ENCODE peak calls at places on chromosomes 7 and 10, in ten cellular contexts. Z is astrocyte; T is A549; B is effector memory CD4-positive, alpha-beta T cell; E is CD8-positive, alpha-beta memory T cell; J is Peyer's patch; Y is body of pancreas; P is transverse colon; W is kidney; R is GM23248. Q is an unnamed sample.

GRCh38 chr7:23713285-23714235 is 3.5 kb downstream of the STK31 start:
- DNase-seq in Z (peak; percentile 97), T (no peak), B (no peak), E (no peak), J (no peak), Y (no peak), P (no peak), W (no peak), R (peak; percentile 88), Q (no peak)

GRCh38 chr10:98088186-98088971 is 46.1 kb upstream of the R3HCC1L start:
- DNase-seq in Z (no peak), T (no peak), B (no peak), E (no peak), J (no peak), Y (no peak), P (no peak), W (no peak), R (peak; percentile 4), Q (no peak)

GRCh38 chr7:101927389-101928306 is 110.2 kb downstream of the CUX1 start:
- DNase-seq in Z (no peak), T (no peak), B (no peak), E (no peak), J (no peak), Y (no peak), P (no peak), W (peak; percentile 82), R (no peak), Q (no peak)

GRCh38 chr7:11706666-11707605 is 125.1 kb downstream of the THSD7A start:
- DNase-seq in Z (peak; percentile 27), T (peak; percentile 3), B (no peak), E (no peak), J (no peak), Y (peak; percentile 45), P (peak; percentile 8), W (no peak), R (peak; percentile 45), Q (no peak)

GRCh38 chr7:78587443-78588044 is 789.0 kb downstream of the PHTF2 start:
- DNase-seq in Z (no peak), T (peak; percentile 4), B (no peak), E (no peak), J (no peak), Y (peak; percentile 23), P (no peak), W (no peak), R (peak; percentile 61), Q (peak; percentile 15)

GRCh38 chr7:120055300-120055699 is 217.7 kb upstream of the KCND2 start:
- DNase-seq in Z (peak; percentile 64), T (no peak), B (no peak), E (no peak), J (no peak), Y (no peak), P (no peak), W (no peak), R (peak; percentile 75), Q (no peak)

GRCh38 chr7:94656658-94656924 is 658 bp upstream of the SGCE start:
- DNase-seq in Z (no peak), T (no peak), B (no peak), E (no peak), J (no peak), Y (no peak), P (no peak), W (no peak), R (no peak), Q (no peak)

GRCh38 chr7:48528689-48529088 is 357.4 kb downstream of the ABCA13 start:
- DNase-seq in Z (no peak), T (no peak), B (no peak), E (no peak), J (no peak), Y (no peak), P (no peak), W (no peak), R (no peak), Q (no peak)

GRCh38 chr7:30740417-30741181 is 11.3 kb upstream of the INMT start:
- DNase-seq in Z (peak; percentile 18), T (peak; percentile 96), B (peak; percentile 50), E (peak; percentile 72), J (peak; percentile 91), Y (peak; percentile 85), P (peak; percentile 83), W (peak; percentile 87), R (peak; percentile 77), Q (peak; percentile 80)

GRCh38 chr7:71661671-71662224 is 529.8 kb downstream of the GALNT17 start:
- DNase-seq in Z (no peak), T (no peak), B (no peak), E (no peak), J (no peak), Y (no peak), P (no peak), W (no peak), R (no peak), Q (no peak)

GRCh38 chr10:126422561-126422960 is 34.3 kb upstream of the ADAM12 start:
- DNase-seq in Z (peak; percentile 58), T (no peak), B (no peak), E (no peak), J (no peak), Y (no peak), P (no peak), W (no peak), R (peak; percentile 42), Q (no peak)

GRCh38 chr7:24820730-24821044 is 63.4 kb upstream of the GSDME start:
- DNase-seq in Z (no peak), T (peak; percentile 79), B (no peak), E (no peak), J (no peak), Y (no peak), P (no peak), W (no peak), R (no peak), Q (no peak)

GRCh38 chr10:74913321-74913980 is 87.1 kb downstream of the KAT6B start:
- DNase-seq in Z (no peak), T (no peak), B (no peak), E (no peak), J (no peak), Y (peak; percentile 22), P (no peak), W (no peak), R (no peak), Q (no peak)

DNA sequence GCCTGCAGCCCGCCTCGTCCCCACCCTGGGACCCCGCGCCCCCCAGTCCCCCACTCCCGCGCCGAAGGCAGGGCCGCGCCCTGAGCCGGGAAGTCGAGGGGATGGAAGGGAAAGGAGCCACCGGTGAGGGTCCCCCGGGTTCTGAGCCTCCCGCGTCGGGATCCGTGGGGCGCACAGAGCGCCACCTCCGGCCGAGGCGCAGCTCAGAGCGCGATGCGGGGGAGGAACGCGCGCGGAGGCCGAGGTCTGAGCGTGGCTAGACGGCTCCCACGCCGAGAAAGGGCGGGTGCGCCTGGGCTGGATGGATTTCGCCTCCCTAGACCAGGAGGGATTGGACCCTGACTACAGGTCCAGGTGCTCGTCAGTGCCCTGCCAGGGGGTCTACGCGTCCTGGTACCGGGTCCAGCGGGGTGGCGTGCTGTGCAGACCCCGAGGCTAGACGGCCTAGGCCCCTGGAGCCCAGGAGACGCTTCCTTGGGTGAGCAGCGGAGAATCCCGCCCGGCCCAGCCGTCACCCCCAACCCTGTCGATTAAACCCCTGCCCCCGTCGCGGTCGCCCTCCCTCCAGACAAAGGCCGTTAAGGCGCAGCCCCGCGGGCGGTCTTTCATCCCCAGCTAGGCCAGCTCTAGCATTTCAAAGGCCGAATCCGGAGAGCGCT is 986 bp upstream of the PDGFA start:
- DNase-seq in Z (no peak), T (no peak), B (no peak), E (no peak), J (no peak), Y (peak; percentile 36), P (no peak), W (no peak), R (peak; percentile 56), Q (peak; percentile 80)
- H3K27ac ChIP-seq in Z (no peak overlapping the region), T (peak overlapping the region; percentile 89), B (no peak overlapping the region), E (no peak overlapping the region), J (peak overlapping the region; percentile 95), Y (peak overlapping the region; percentile 93), P (peak overlapping the region; percentile 86), W (peak overlapping the region; percentile 77), R (no peak overlapping the region), Q (no peak overlapping the region)

GRCh38 chr7:27242580-27243339 is at the start of gene EVX1:
- DNase-seq in Z (no peak), T (no peak), B (no peak), E (peak; percentile 38), J (no peak), Y (no peak), P (peak; percentile 42), W (no peak), R (peak; percentile 50), Q (peak; percentile 72)
- H3K27ac ChIP-seq in Z (no peak within 1 kb of the TSS), T (no peak within 1 kb of the TSS), B (no peak within 1 kb of the TSS), E (no peak within 1 kb of the TSS), J (no peak within 1 kb of the TSS), Y (no peak within 1 kb of the TSS), P (no peak within 1 kb of the TSS), W (no peak within 1 kb of the TSS), R (no peak within 1 kb of the TSS), Q (no peak within 1 kb of the TSS)

GRCh38 chr10:36147529-36147928 is 505.4 kb upstream of the FZD8 start:
- DNase-seq in Z (no peak), T (no peak), B (no peak), E (no peak), J (no peak), Y (no peak), P (no peak), W (no peak), R (no peak), Q (no peak)

GRCh38 chr10:36141786-36142560 is 499.9 kb upstream of the FZD8 start:
- DNase-seq in Z (no peak), T (no peak), B (no peak), E (no peak), J (no peak), Y (no peak), P (no peak), W (no peak), R (no peak), Q (no peak)
- H3K27ac ChIP-seq in Z (no peak overlapping the region), T (no peak overlapping the region), B (no peak overlapping the region), E (no peak overlapping the region), J (no peak overlapping the region), Y (no peak overlapping the region), P (no peak overlapping the region), W (peak overlapping the region; percentile 67), R (no peak overlapping the region), Q (no peak overlapping the region)

GRCh38 chr7:107315821-107316220 is 147.0 kb downstream of the HBP1 start:
- DNase-seq in Z (no peak), T (no peak), B (no peak), E (no peak), J (no peak), Y (no peak), P (no peak), W (no peak), R (no peak), Q (no peak)

GRCh38 chr7:107322015-107322414 is 147.8 kb upstream of the GPR22 start:
- DNase-seq in Z (no peak), T (no peak), B (no peak), E (no peak), J (no peak), Y (no peak), P (no peak), W (no peak), R (no peak), Q (peak; percentile 43)

GRCh38 chr7:107321611-107322010 is 148.2 kb upstream of the GPR22 start:
- DNase-seq in Z (no peak), T (no peak), B (no peak), E (no peak), J (no peak), Y (no peak), P (no peak), W (no peak), R (no peak), Q (no peak)

GRCh38 chr7:107318523-107319160 is 149.8 kb downstream of the HBP1 start:
- DNase-seq in Z (no peak), T (no peak), B (no peak), E (no peak), J (no peak), Y (no peak), P (no peak), W (no peak), R (peak; percentile 2), Q (peak; percentile 3)

GRCh38 chr7:107319724-107320228 is 150.1 kb upstream of the GPR22 start:
- DNase-seq in Z (no peak), T (no peak), B (no peak), E (no peak), J (no peak), Y (no peak), P (no peak), W (no peak), R (no peak), Q (no peak)
- H3K27ac ChIP-seq in Z (no peak overlapping the region), T (no peak overlapping the region), B (no peak overlapping the region), E (no peak overlapping the region), J (no peak overlapping the region), Y (no peak overlapping the region), P (no peak overlapping the region), W (no peak overlapping the region), R (no peak overlapping the region), Q (no peak overlapping the region)